ENCODE peak calls at places on chromosomes 5 and 9, in four cellular contexts. J is AG04450, B is fibroblast of lung, G is uterus. L is an unnamed sample.

GRCh38 chr5:150125334-150125733 is 30.3 kb downstream of the PDGFRB start:
- DNase-seq in J (no peak), G (no peak), B (no peak), L (no peak)

GRCh38 chr5:59039296-59040006 is 456.6 kb downstream of the RAB3C start:
- DNase-seq in J (no peak), B (peak; percentile 77), G (peak; percentile 63), L (peak; percentile 87)

GRCh38 chr9:88694625-88695024 is 159.6 kb downstream of the NXNL2 start:
- DNase-seq in B (peak; percentile 68), G (no peak), J (peak; percentile 39), L (peak; percentile 87)

GRCh38 chr9:88400021-88400420 is 11.8 kb downstream of the SPIN1 start:
- DNase-seq in J (peak; percentile 61), G (no peak), B (peak; percentile 60), L (peak; percentile 77)

GRCh38 chr9:13027834-13028233 is 251.7 kb downstream of the MPDZ start:
- DNase-seq in G (no peak), J (no peak), B (no peak), L (no peak)

GRCh38 chr5:179326176-179326997 is 18.9 kb downstream of the ADAMTS2 start:
- DNase-seq in G (peak; percentile 88), J (no peak), B (peak; percentile 78), L (peak; percentile 87)

GRCh38 chr5:113255105-113255504 is 179.7 kb downstream of the TSSK1B start:
- DNase-seq in B (peak; percentile 34), J (no peak), G (no peak), L (peak; percentile 85)

GRCh38 chr9:91395106-91395552 is 28.5 kb downstream of the NFIL3 start:
- DNase-seq in J (no peak), G (no peak), B (peak; percentile 83), L (peak; percentile 94)

GRCh38 chr5:37071901-37072581 is 177.1 kb downstream of the CPLANE1 start:
- DNase-seq in G (no peak), B (peak; percentile 40), J (peak; percentile 39), L (peak; percentile 80)

GRCh38 chr9:106072421-106072820 is 378.1 kb downstream of the TMEM38B start:
- DNase-seq in J (no peak), B (no peak), G (no peak), L (no peak)

GRCh38 chr9:132873403-132873802 is 4.7 kb downstream of the AK8 start:
- DNase-seq in G (no peak), J (no peak), B (no peak), L (no peak)

GRCh38 chr9:76603448-76603895 is 144.5 kb downstream of the GCNT1 start:
- DNase-seq in B (peak; percentile 86), G (no peak), J (no peak), L (no peak)

GRCh38 chr5:146667633-146668032 is 151.6 kb upstream of the GPR151 start:
- DNase-seq in J (no peak), G (no peak), B (peak; percentile 31), L (peak; percentile 57)

GRCh38 chr9:136244116-136244775 is 1.4 kb downstream of the QSOX2 start:
- DNase-seq in G (no peak), B (no peak), J (no peak), L (no peak)

GRCh38 chr9:93945400-93946337 is 9.5 kb downstream of the BARX1 start:
- DNase-seq in B (no peak), J (no peak), G (no peak), L (no peak)

GRCh38 chr5:142129447-142129846 is 20.9 kb downstream of the NDFIP1 start:
- DNase-seq in J (no peak), G (no peak), B (no peak), L (no peak)
- TF ChIP-seq CTCF in J (no peak), G (no peak), B (no peak), L (no peak)

GRCh38 chr5:32654427-32654826 is 56.7 kb upstream of the NPR3 start:
- DNase-seq in B (no peak), J (no peak), G (no peak), L (no peak)
- TF ChIP-seq CTCF in B (no peak), J (no peak), G (no peak), L (no peak)

GRCh38 chr9:15400281-15400941 is 22.3 kb upstream of the SNAPC3 start:
- DNase-seq in B (peak; percentile 67), G (no peak), J (no peak), L (peak; percentile 88)

GRCh38 chr9:15401266-15401665 is 21.4 kb upstream of the SNAPC3 start:
- DNase-seq in G (no peak), J (no peak), B (peak; percentile 37), L (peak; percentile 42)

GRCh38 chr9:15404171-15404570 is 18.5 kb upstream of the SNAPC3 start:
- DNase-seq in G (no peak), B (no peak), J (no peak), L (no peak)

GRCh38 chr9:15403155-15403554 is 19.5 kb upstream of the SNAPC3 start:
- DNase-seq in B (no peak), J (no peak), G (no peak), L (no peak)
- TF ChIP-seq CTCF in B (peak; percentile 25), J (no peak), G (no peak), L (peak; percentile 25)

GRCh38 chr9:37480759-37481158 is 5.0 kb upstream of the POLR1E start:
- DNase-seq in B (no peak), G (no peak), J (no peak), L (no peak)
- TF ChIP-seq CTCF in B (no peak), G (no peak), J (no peak), L (no peak)

GRCh38 chr9:137711678-137712105 is 92.9 kb downstream of the EHMT1 start:
- DNase-seq in J (no peak), B (no peak), G (no peak), L (no peak)
- TF ChIP-seq CTCF in J (no peak), B (no peak), G (no peak), L (no peak)

L was measured in fibroblast of villous mesenchyme.